ENCODE peak calls at places on chromosomes 12 and 14, in nine cellular contexts. O, S, B, V, Q, A, P, E and M are unnamed samples.

GRCh38 chr12:51832708-51833107 is 15.8 kb downstream of the FIGNL2 start:
- DNase-seq in V (no peak), E (no peak), S (no peak), O (no peak), Q (no peak), P (peak), A (no peak), B (no peak), M (no peak)

GRCh38 chr12:119796292-119796691 is 80.8 kb downstream of the CIT start:
- DNase-seq in E (no peak), S (no peak), P (no peak), V (no peak), O (no peak), Q (no peak), B (no peak), A (no peak), M (no peak)

GRCh38 chr12:116293687-116294463 is 16.4 kb upstream of the MED13L start:
- DNase-seq in E (no peak), P (no peak), O (no peak), Q (no peak), V (no peak), B (no peak), S (no peak), A (no peak), M (no peak)

GRCh38 chr12:109596418-109597244 is 23.0 kb downstream of the MVK start:
- DNase-seq in B (no peak), E (no peak), S (no peak), P (no peak), A (no peak), O (no peak), V (no peak), Q (no peak), M (no peak)

GRCh38 chr12:115407723-115408122 is 723.7 kb upstream of the TBX3 start:
- DNase-seq in O (no peak), B (no peak), P (no peak), Q (no peak), S (no peak), V (no peak), E (no peak), A (no peak), M (no peak)

GRCh38 chr12:3047961-3048360 is 29.2 kb upstream of the TSPAN9 start:
- DNase-seq in O (no peak), B (no peak), A (no peak), Q (no peak), S (no peak), E (no peak), V (no peak), P (no peak), M (no peak)

GRCh38 chr12:56317675-56318074 is 1.9 kb upstream of the CNPY2 start:
- DNase-seq in Q (no peak), A (no peak), V (no peak), O (no peak), S (no peak), E (no peak), P (no peak), B (no peak), M (no peak)

GRCh38 chr14:92328664-92329255 is 5.8 kb downstream of the SLC24A4 start:
- DNase-seq in Q (no peak), B (no peak), E (no peak), P (no peak), V (no peak), A (no peak), S (no peak), O (no peak), M (no peak)

GRCh38 chr12:39685854-39686608 is 66.4 kb upstream of the ABCD2 start:
- DNase-seq in P (no peak), B (no peak), V (no peak), Q (no peak), O (no peak), A (no peak), S (no peak), E (no peak), M (no peak)

GRCh38 chr12:47504775-47505446 is 200.9 kb downstream of the RPAP3 start:
- DNase-seq in O (peak), V (no peak), P (no peak), Q (no peak), B (no peak), S (no peak), E (no peak), A (no peak), M (peak)

GRCh38 chr12:104049278-104050257 is at the start of gene GLT8D2:
- DNase-seq in A (no peak), E (peak), P (no peak), V (no peak), B (no peak), S (no peak), O (peak), Q (no peak), M (peak)

GRCh38 chr12:47084172-47084571 is 4.4 kb upstream of the AMIGO2 start:
- DNase-seq in V (no peak), S (no peak), B (no peak), P (no peak), Q (no peak), O (no peak), A (no peak), E (no peak), M (no peak)

GRCh38 chr12:57227315-57228115 is 2.0 kb upstream of the SHMT2 start:
- DNase-seq in P (peak), E (no peak), B (no peak), Q (no peak), A (no peak), O (no peak), V (no peak), S (no peak), M (no peak)

GRCh38 chr14:39416072-39416471 is 16.2 kb downstream of the FBXO33 start:
- DNase-seq in S (no peak), P (no peak), A (no peak), B (no peak), V (no peak), Q (no peak), O (no peak), E (no peak), M (no peak)

GRCh38 chr14:87131879-87132278 is 861.1 kb downstream of the GALC start:
- DNase-seq in O (peak), E (no peak), Q (no peak), B (peak), A (no peak), P (peak), V (no peak), S (no peak), M (no peak)

GRCh38 chr14:72603639-72604038 is 290.3 kb downstream of the DPF3 start:
- DNase-seq in B (no peak), Q (no peak), E (no peak), A (no peak), P (no peak), V (no peak), O (no peak), S (peak), M (peak)